ENCODE peak calls at places on chromosomes 2 and 18, in nine cellular contexts. L is transverse colon, W is OCI-LY7, M is Kasumi-1, I is NCI-H345, T is lower lobe of right lung, N is A549, O is KBM-7, Q is HT1080. K is an unnamed sample.

GRCh38 chr18:50079571-50080295 is 115.2 kb downstream of the MYO5B start:
- DNase-seq in M (no peak), T (peak), N (no peak), W (no peak), O (no peak), I (peak), Q (no peak), L (peak), K (no peak)

GRCh38 chr18:36314098-36314497 is 16.6 kb downstream of the FHOD3 start:
- DNase-seq in W (no peak), Q (no peak), N (no peak), T (no peak), O (no peak), L (no peak), M (no peak), I (no peak), K (no peak)

GRCh38 chr2:157800838-157801495 is 75.2 kb downstream of the ACVR1 start:
- DNase-seq in N (no peak), M (no peak), I (no peak), W (no peak), T (no peak), L (no peak), Q (no peak), O (no peak), K (no peak)

GRCh38 chr2:50401772-50402653 is 629.9 kb downstream of the NRXN1 start:
- DNase-seq in O (peak), T (no peak), W (peak), N (peak), Q (peak), I (peak), L (peak), M (peak), K (peak)

GRCh38 chr2:28232267-28232666 is 160.4 kb upstream of the FOSL2 start:
- DNase-seq in M (no peak), I (no peak), O (no peak), Q (no peak), L (no peak), W (no peak), T (no peak), N (no peak), K (no peak)

GRCh38 chr2:40192864-40193669 is 258.8 kb downstream of the SLC8A1 start:
- DNase-seq in O (no peak), L (no peak), N (no peak), M (no peak), T (no peak), W (no peak), Q (peak), I (peak), K (no peak)

GRCh38 chr2:9474361-9475117 is at the start of gene IAH1:
- DNase-seq in O (peak), N (peak), M (peak), T (peak), W (no peak), L (peak), Q (peak), I (peak), K (peak)

GRCh38 chr2:36780231-36780808 is 83.8 kb downstream of the VIT start:
- DNase-seq in L (no peak), T (no peak), Q (peak), M (peak), I (peak), N (peak), O (peak), W (peak), K (peak)

GRCh38 chr18:12121175-12122095 is 27.8 kb downstream of the ANKRD62 start:
- DNase-seq in I (no peak), W (no peak), N (no peak), Q (peak), T (no peak), L (no peak), O (peak), M (peak), K (peak)

GRCh38 chr2:132978840-132979239 is 308.8 kb upstream of the LYPD1 start:
- DNase-seq in Q (peak), O (no peak), M (no peak), N (no peak), T (no peak), W (no peak), L (no peak), I (no peak), K (no peak)

GRCh38 chr18:4125939-4126250 is 329.2 kb downstream of the DLGAP1 start:
- DNase-seq in W (no peak), I (peak), L (no peak), M (no peak), O (no peak), N (no peak), T (no peak), Q (no peak), K (no peak)

GRCh38 chr2:46878886-46879285 is 36.7 kb downstream of the MCFD2 start:
- DNase-seq in O (no peak), W (no peak), Q (peak), M (no peak), N (no peak), T (no peak), I (no peak), L (no peak), K (peak)

GRCh38 chr2:218873359-218874194 is 7.1 kb upstream of the WNT10A start:
- DNase-seq in T (no peak), I (no peak), M (no peak), W (no peak), N (no peak), L (no peak), Q (no peak), O (no peak), K (no peak)

GRCh38 chr2:221075203-221075602 is 496.9 kb downstream of the EPHA4 start:
- DNase-seq in M (no peak), W (no peak), N (no peak), T (no peak), I (no peak), O (no peak), Q (peak), L (no peak), K (no peak)

GRCh38 chr2:102172749-102173148 is 14.1 kb upstream of the IL1RL2 start:
- DNase-seq in T (no peak), N (no peak), O (no peak), I (no peak), M (peak), L (no peak), W (no peak), Q (no peak), K (no peak)

GRCh38 chr18:43952398-43952797 is 675.1 kb upstream of the SYT4 start:
- DNase-seq in T (no peak), N (no peak), Q (no peak), M (no peak), W (no peak), I (no peak), O (no peak), L (no peak), K (no peak)

GRCh38 chr2:136057802-136058140 is 60.2 kb downstream of the CXCR4 start:
- DNase-seq in M (peak), W (peak), O (peak), L (no peak), I (no peak), N (no peak), T (no peak), Q (no peak), K (no peak)

GRCh38 chr2:30482025-30482424 is 35.0 kb downstream of the LCLAT1 start:
- DNase-seq in N (no peak), O (no peak), M (no peak), L (no peak), I (no peak), Q (no peak), T (no peak), W (no peak), K (no peak)

GRCh38 chr2:51013060-51013746 is 18.7 kb downstream of the NRXN1 start:
- DNase-seq in I (peak), L (peak), O (no peak), M (peak), Q (no peak), W (peak), N (no peak), T (peak), K (peak)

GRCh38 chr18:9536354-9537152 is 61.2 kb downstream of the RALBP1 start:
- DNase-seq in W (no peak), T (no peak), I (no peak), N (no peak), O (no peak), L (no peak), M (no peak), Q (peak), K (no peak)

GRCh38 chr2:200399046-200399445 is 92.6 kb downstream of the SPATS2L start:
- DNase-seq in I (no peak), L (no peak), Q (peak), O (no peak), M (no peak), T (no peak), N (no peak), W (no peak), K (no peak)

GRCh38 chr2:65420712-65421431 is 11.5 kb downstream of the SPRED2 start:
- DNase-seq in T (peak), L (peak), O (peak), N (peak), Q (peak), W (peak), M (peak), I (no peak), K (no peak)

GRCh38 chr18:54119524-54120019 is 104.9 kb downstream of the MBD2 start:
- DNase-seq in N (peak), L (no peak), I (peak), M (peak), O (peak), T (no peak), W (peak), Q (peak), K (peak)

GRCh38 chr2:128594953-128595677 is 276.4 kb upstream of the HS6ST1 start:
- DNase-seq in L (peak), N (no peak), M (no peak), O (no peak), W (no peak), I (peak), T (no peak), Q (no peak), K (no peak)

GRCh38 chr2:51014722-51015121 is 17.2 kb downstream of the NRXN1 start:
- DNase-seq in M (no peak), T (no peak), L (no peak), N (no peak), W (no peak), I (no peak), Q (no peak), O (no peak), K (no peak)

GRCh38 chr2:55232863-55233657 is 572 bp downstream of the RPS27A start:
- DNase-seq in Q (peak), I (no peak), N (no peak), O (peak), T (peak), M (peak), W (peak), L (peak), K (peak)

GRCh38 chr18:25360301-25360899 is 8.4 kb upstream of the ZNF521 start:
- DNase-seq in O (no peak), T (no peak), W (no peak), I (no peak), Q (no peak), M (no peak), L (no peak), N (no peak), K (no peak)